ENCODE peak calls at places on chromosome 21, in six cellular contexts. One of them, this sample, is unnamed.

GRCh38 chr21:42913461-42913860 is 12.0 kb downstream of the ERVH48-1 start:
- DNase-seq in esophagus squamous epithelium: no peak
- DNase-seq in lower leg skin: no peak
- DNase-seq in sigmoid colon: no peak
- DNase-seq in A549: no peak
- DNase-seq in heart left ventricle: no peak
- DNase-seq in this sample: no peak

GRCh38 chr21:36471254-36471723 is 8.6 kb downstream of the CLDN14 start:
- DNase-seq in esophagus squamous epithelium: no peak
- DNase-seq in lower leg skin: no peak
- DNase-seq in sigmoid colon: no peak
- DNase-seq in A549: peak
- DNase-seq in heart left ventricle: no peak
- DNase-seq in this sample: peak

GRCh38 chr21:32547018-32547417 is 38.3 kb downstream of the TCP10L start:
- DNase-seq in esophagus squamous epithelium: no peak
- DNase-seq in lower leg skin: peak
- DNase-seq in sigmoid colon: no peak
- DNase-seq in A549: no peak
- DNase-seq in heart left ventricle: no peak
- DNase-seq in this sample: no peak

GRCh38 chr21:36699546-36700294 is 805 bp downstream of the SIM2 start:
- DNase-seq in esophagus squamous epithelium: no peak
- DNase-seq in lower leg skin: peak
- DNase-seq in sigmoid colon: no peak
- DNase-seq in A549: no peak
- DNase-seq in heart left ventricle: no peak
- DNase-seq in this sample: no peak

GRCh38 chr21:32044205-32044874 is 171.5 kb downstream of the HUNK start:
- DNase-seq in esophagus squamous epithelium: no peak
- DNase-seq in lower leg skin: no peak
- DNase-seq in sigmoid colon: no peak
- DNase-seq in A549: no peak
- DNase-seq in heart left ventricle: no peak
- DNase-seq in this sample: no peak

GRCh38 chr21:42829417-42829816 is 49.9 kb downstream of the WDR4 start:
- DNase-seq in esophagus squamous epithelium: no peak
- DNase-seq in lower leg skin: no peak
- DNase-seq in sigmoid colon: peak
- DNase-seq in A549: no peak
- DNase-seq in heart left ventricle: no peak
- DNase-seq in this sample: no peak

GRCh38 chr21:31383770-31384169 is 39.7 kb upstream of the TIAM1 start:
- DNase-seq in esophagus squamous epithelium: no peak
- DNase-seq in lower leg skin: no peak
- DNase-seq in sigmoid colon: no peak
- DNase-seq in A549: no peak
- DNase-seq in heart left ventricle: no peak
- DNase-seq in this sample: no peak

GRCh38 chr21:25790122-25790951 is 55.6 kb downstream of the GABPA start:
- DNase-seq in esophagus squamous epithelium: no peak
- DNase-seq in lower leg skin: no peak
- DNase-seq in sigmoid colon: no peak
- DNase-seq in A549: peak
- DNase-seq in heart left ventricle: no peak
- DNase-seq in this sample: peak

GRCh38 chr21:40731206-40731605 is 115.8 kb downstream of the DSCAM start:
- DNase-seq in esophagus squamous epithelium: no peak
- DNase-seq in lower leg skin: no peak
- DNase-seq in sigmoid colon: no peak
- DNase-seq in A549: no peak
- DNase-seq in heart left ventricle: no peak
- DNase-seq in this sample: no peak

GRCh38 chr21:8991968-8992621 is 1529.3 kb upstream of the TPTE start:
- DNase-seq in esophagus squamous epithelium: no peak
- DNase-seq in lower leg skin: peak
- DNase-seq in sigmoid colon: peak
- DNase-seq in A549: peak
- DNase-seq in heart left ventricle: no peak
- DNase-seq in this sample: no peak

GRCh38 chr21:43345746-43346409 is 81.1 kb downstream of the SIK1 start:
- DNase-seq in esophagus squamous epithelium: no peak
- DNase-seq in lower leg skin: no peak
- DNase-seq in sigmoid colon: no peak
- DNase-seq in A549: peak
- DNase-seq in heart left ventricle: no peak
- DNase-seq in this sample: peak

GRCh38 chr21:33643658-33644311 is 1.5 kb downstream of the ITSN1 start:
- DNase-seq in esophagus squamous epithelium: no peak
- DNase-seq in lower leg skin: no peak
- DNase-seq in sigmoid colon: no peak
- DNase-seq in A549: no peak
- DNase-seq in heart left ventricle: no peak
- DNase-seq in this sample: no peak

GRCh38 chr21:37531402-37532042 is 164.9 kb downstream of the DYRK1A start:
- DNase-seq in esophagus squamous epithelium: no peak
- DNase-seq in lower leg skin: no peak
- DNase-seq in sigmoid colon: no peak
- DNase-seq in A549: no peak
- DNase-seq in heart left ventricle: peak
- DNase-seq in this sample: no peak

GRCh38 chr21:36322083-36322424 is 2.1 kb downstream of the MORC3 start:
- DNase-seq in esophagus squamous epithelium: no peak
- DNase-seq in lower leg skin: no peak
- DNase-seq in sigmoid colon: no peak
- DNase-seq in A549: no peak
- DNase-seq in heart left ventricle: no peak
- DNase-seq in this sample: no peak

GRCh38 chr21:37072988-37073416 is at the start of the genes PIGP and TTC3:
- DNase-seq in esophagus squamous epithelium: peak
- DNase-seq in lower leg skin: peak
- DNase-seq in sigmoid colon: peak
- DNase-seq in A549: peak
- DNase-seq in heart left ventricle: peak
- DNase-seq in this sample: peak

GRCh38 chr21:31446206-31446900 is 102.3 kb upstream of the TIAM1 start:
- DNase-seq in esophagus squamous epithelium: no peak
- DNase-seq in lower leg skin: no peak
- DNase-seq in sigmoid colon: no peak
- DNase-seq in A549: no peak
- DNase-seq in heart left ventricle: no peak
- DNase-seq in this sample: no peak

GRCh38 chr21:14862794-14863720 is 201.7 kb downstream of the NRIP1 start:
- DNase-seq in esophagus squamous epithelium: no peak
- DNase-seq in lower leg skin: no peak
- DNase-seq in sigmoid colon: no peak
- DNase-seq in A549: no peak
- DNase-seq in heart left ventricle: no peak
- DNase-seq in this sample: no peak

GRCh38 chr21:43894206-43894577 is 29.2 kb downstream of the AGPAT3 start:
- DNase-seq in esophagus squamous epithelium: no peak
- DNase-seq in lower leg skin: no peak
- DNase-seq in sigmoid colon: no peak
- DNase-seq in A549: no peak
- DNase-seq in heart left ventricle: no peak
- DNase-seq in this sample: no peak

DNA sequence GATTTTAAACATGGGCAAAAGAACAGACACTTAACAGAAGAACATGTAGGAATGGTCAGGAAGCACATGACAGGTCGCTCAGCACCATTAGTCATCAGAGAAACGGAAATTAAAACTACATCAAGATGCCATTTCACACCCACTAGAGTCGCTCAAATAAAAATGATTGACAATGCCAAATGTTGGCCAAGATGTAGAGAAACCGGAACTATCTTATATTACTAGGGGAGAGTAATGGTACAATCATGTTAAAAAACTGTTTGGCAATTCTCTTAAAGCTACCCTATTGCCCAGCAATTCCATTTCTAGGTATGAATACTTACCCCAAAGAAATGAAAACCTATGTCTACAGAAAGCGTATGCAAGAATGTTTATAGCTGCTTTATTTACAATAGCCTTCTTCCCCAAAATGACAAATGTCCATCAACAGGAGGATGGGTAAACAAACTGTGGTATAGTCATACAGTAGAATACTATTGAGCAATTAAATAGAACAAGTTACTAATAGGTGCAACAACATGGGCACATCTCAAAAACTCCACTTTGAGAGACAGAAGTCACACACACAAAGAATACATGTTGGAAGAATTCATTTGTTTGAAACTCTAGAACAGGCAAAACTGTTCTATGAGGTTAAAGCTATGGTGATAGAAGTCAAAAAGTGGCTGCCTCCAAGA is 92.8 kb downstream of the ETS2 start:
- DNase-seq in esophagus squamous epithelium: no peak
- DNase-seq in lower leg skin: no peak
- DNase-seq in sigmoid colon: no peak
- DNase-seq in A549: no peak
- DNase-seq in heart left ventricle: no peak
- DNase-seq in this sample: no peak
- TF ChIP-seq POLR2A in esophagus squamous epithelium: no peak
- TF ChIP-seq POLR2A in lower leg skin: no peak
- TF ChIP-seq POLR2A in sigmoid colon: no peak
- TF ChIP-seq POLR2A in A549: no peak
- TF ChIP-seq POLR2A in heart left ventricle: no peak
- TF ChIP-seq POLR2A in this sample: no peak

DNA sequence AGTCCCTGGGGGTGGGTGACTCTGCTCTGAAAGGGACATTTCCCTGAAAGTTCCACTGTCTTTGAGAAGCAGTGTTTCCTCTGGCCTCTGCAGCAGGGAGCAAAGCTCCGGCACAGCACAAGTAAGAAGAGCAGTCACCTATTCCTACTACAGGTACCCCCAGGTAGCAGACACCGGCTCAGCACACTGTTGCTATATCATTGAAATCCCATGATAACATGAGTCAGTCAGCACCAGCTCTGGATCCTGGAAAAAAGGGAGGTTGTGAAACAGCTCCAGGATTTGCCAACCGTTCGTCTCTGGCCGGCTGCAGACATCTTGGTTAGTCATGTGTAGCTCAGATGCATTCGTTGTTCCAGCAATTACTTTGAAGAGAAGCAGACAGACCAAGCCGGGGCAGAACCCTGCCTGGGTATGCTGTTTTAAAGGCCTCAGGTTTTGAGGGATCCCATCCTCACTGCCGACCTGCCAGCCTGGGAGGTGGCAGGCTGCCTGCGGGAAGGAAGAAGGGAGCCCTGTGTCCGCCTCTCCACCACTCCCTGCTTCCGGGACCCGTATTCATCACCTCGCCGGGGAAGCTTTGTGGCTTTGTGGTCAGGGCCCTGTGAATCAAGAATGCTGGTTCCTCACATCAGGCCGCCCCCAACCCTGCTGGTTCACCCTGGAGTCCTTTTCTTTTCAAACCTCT is 139.2 kb downstream of the CLIC6 start:
- DNase-seq in esophagus squamous epithelium: no peak
- DNase-seq in lower leg skin: peak
- DNase-seq in sigmoid colon: peak
- DNase-seq in A549: peak
- DNase-seq in heart left ventricle: peak
- DNase-seq in this sample: peak
- TF ChIP-seq POLR2A in esophagus squamous epithelium: no peak
- TF ChIP-seq POLR2A in lower leg skin: no peak
- TF ChIP-seq POLR2A in sigmoid colon: no peak
- TF ChIP-seq POLR2A in A549: no peak
- TF ChIP-seq POLR2A in heart left ventricle: no peak
- TF ChIP-seq POLR2A in this sample: no peak

GRCh38 chr21:26801524-26801923 is 43.7 kb downstream of the ADAMTS1 start:
- DNase-seq in esophagus squamous epithelium: no peak
- DNase-seq in lower leg skin: no peak
- DNase-seq in sigmoid colon: no peak
- DNase-seq in A549: no peak
- DNase-seq in heart left ventricle: no peak
- DNase-seq in this sample: no peak
- TF ChIP-seq POLR2A in esophagus squamous epithelium: no peak
- TF ChIP-seq POLR2A in lower leg skin: no peak
- TF ChIP-seq POLR2A in sigmoid colon: no peak
- TF ChIP-seq POLR2A in A549: no peak
- TF ChIP-seq POLR2A in heart left ventricle: no peak
- TF ChIP-seq POLR2A in this sample: no peak

GRCh38 chr21:29007801-29008200 is 11.3 kb downstream of the RWDD2B start:
- DNase-seq in esophagus squamous epithelium: no peak
- DNase-seq in lower leg skin: no peak
- DNase-seq in sigmoid colon: no peak
- DNase-seq in A549: no peak
- DNase-seq in heart left ventricle: no peak
- DNase-seq in this sample: no peak

GRCh38 chr21:29005696-29006095 is 13.0 kb upstream of the LTN1 start:
- DNase-seq in esophagus squamous epithelium: no peak
- DNase-seq in lower leg skin: no peak
- DNase-seq in sigmoid colon: no peak
- DNase-seq in A549: no peak
- DNase-seq in heart left ventricle: no peak
- DNase-seq in this sample: no peak

GRCh38 chr21:29007135-29007534 is 12.0 kb downstream of the RWDD2B start:
- DNase-seq in esophagus squamous epithelium: no peak
- DNase-seq in lower leg skin: no peak
- DNase-seq in sigmoid colon: no peak
- DNase-seq in A549: no peak
- DNase-seq in heart left ventricle: no peak
- DNase-seq in this sample: no peak

GRCh38 chr21:29008373-29008772 is 10.8 kb downstream of the RWDD2B start:
- DNase-seq in esophagus squamous epithelium: no peak
- DNase-seq in lower leg skin: no peak
- DNase-seq in sigmoid colon: no peak
- DNase-seq in A549: no peak
- DNase-seq in heart left ventricle: no peak
- DNase-seq in this sample: no peak

GRCh38 chr21:29002442-29003144 is 9.9 kb upstream of the LTN1 start:
- DNase-seq in esophagus squamous epithelium: peak
- DNase-seq in lower leg skin: peak
- DNase-seq in sigmoid colon: peak
- DNase-seq in A549: peak
- DNase-seq in heart left ventricle: peak
- DNase-seq in this sample: no peak
- TF ChIP-seq POLR2A in esophagus squamous epithelium: peak
- TF ChIP-seq POLR2A in lower leg skin: peak
- TF ChIP-seq POLR2A in sigmoid colon: peak
- TF ChIP-seq POLR2A in A549: peak
- TF ChIP-seq POLR2A in heart left ventricle: no peak
- TF ChIP-seq POLR2A in this sample: peak

GRCh38 chr21:45439171-45439872 is 34.4 kb downstream of the COL18A1 start:
- DNase-seq in esophagus squamous epithelium: no peak
- DNase-seq in lower leg skin: peak
- DNase-seq in sigmoid colon: peak
- DNase-seq in A549: peak
- DNase-seq in heart left ventricle: peak
- DNase-seq in this sample: peak
- TF ChIP-seq POLR2A in esophagus squamous epithelium: peak
- TF ChIP-seq POLR2A in lower leg skin: no peak
- TF ChIP-seq POLR2A in sigmoid colon: no peak
- TF ChIP-seq POLR2A in A549: no peak
- TF ChIP-seq POLR2A in heart left ventricle: no peak
- TF ChIP-seq POLR2A in this sample: no peak

GRCh38 chr21:39348355-39349210 is at the start of gene HMGN1:
- DNase-seq in esophagus squamous epithelium: peak
- DNase-seq in lower leg skin: peak
- DNase-seq in sigmoid colon: peak
- DNase-seq in A549: peak
- DNase-seq in heart left ventricle: peak
- DNase-seq in this sample: peak
- TF ChIP-seq POLR2A in esophagus squamous epithelium: peak
- TF ChIP-seq POLR2A in lower leg skin: peak
- TF ChIP-seq POLR2A in sigmoid colon: peak
- TF ChIP-seq POLR2A in A549: peak
- TF ChIP-seq POLR2A in heart left ventricle: no peak
- TF ChIP-seq POLR2A in this sample: peak

This sample was measured in H54.